ENCODE peak calls at places on chromosomes 16 and 17, in five cellular contexts. One of them, this sample, is unnamed.

GRCh38 chr17:74821655-74822328 is 37.9 kb downstream of the GRIN2C start:
- DNase-seq in fibroblast of mammary gland: no peak
- DNase-seq in Peyer's patch: no peak
- DNase-seq in HFFc6: no peak
- DNase-seq in cardiac muscle cell: no peak
- DNase-seq in this sample: no peak

GRCh38 chr17:80892019-80892855 is 99.4 kb upstream of the CHMP6 start:
- DNase-seq in fibroblast of mammary gland: peak
- DNase-seq in HFFc6: peak
- DNase-seq in cardiac muscle cell: peak
- DNase-seq in Peyer's patch: no peak
- DNase-seq in this sample: peak

GRCh38 chr16:72658888-72659717 is 388.8 kb downstream of the ZFHX3 start:
- DNase-seq in cardiac muscle cell: peak
- DNase-seq in HFFc6: peak
- DNase-seq in Peyer's patch: no peak
- DNase-seq in fibroblast of mammary gland: no peak
- DNase-seq in this sample: no peak

GRCh38 chr17:47192549-47192948 is 3.5 kb upstream of the CDC27 start:
- DNase-seq in HFFc6: no peak
- DNase-seq in cardiac muscle cell: no peak
- DNase-seq in Peyer's patch: no peak
- DNase-seq in fibroblast of mammary gland: peak
- DNase-seq in this sample: no peak

GRCh38 chr17:59345476-59345875 is 14.0 kb downstream of the YPEL2 start:
- DNase-seq in Peyer's patch: no peak
- DNase-seq in cardiac muscle cell: no peak
- DNase-seq in HFFc6: no peak
- DNase-seq in fibroblast of mammary gland: no peak
- DNase-seq in this sample: no peak

GRCh38 chr17:4558311-4558972 is 1.9 kb downstream of the GGT6 start:
- DNase-seq in Peyer's patch: no peak
- DNase-seq in HFFc6: no peak
- DNase-seq in cardiac muscle cell: no peak
- DNase-seq in fibroblast of mammary gland: no peak
- DNase-seq in this sample: no peak

GRCh38 chr17:57499648-57500049 is 243.3 kb downstream of the MSI2 start:
- DNase-seq in Peyer's patch: no peak
- DNase-seq in cardiac muscle cell: no peak
- DNase-seq in HFFc6: no peak
- DNase-seq in fibroblast of mammary gland: no peak
- DNase-seq in this sample: no peak

GRCh38 chr16:79498928-79499327 is 101.6 kb downstream of the MAF start:
- DNase-seq in fibroblast of mammary gland: no peak
- DNase-seq in HFFc6: no peak
- DNase-seq in cardiac muscle cell: no peak
- DNase-seq in Peyer's patch: no peak
- DNase-seq in this sample: no peak

GRCh38 chr16:55439101-55439690 is 39.8 kb upstream of the MMP2 start:
- DNase-seq in fibroblast of mammary gland: peak
- DNase-seq in Peyer's patch: no peak
- DNase-seq in cardiac muscle cell: no peak
- DNase-seq in HFFc6: no peak
- DNase-seq in this sample: no peak

GRCh38 chr17:29066053-29066452 is 23.1 kb downstream of the PIPOX start:
- DNase-seq in cardiac muscle cell: no peak
- DNase-seq in fibroblast of mammary gland: no peak
- DNase-seq in Peyer's patch: no peak
- DNase-seq in HFFc6: no peak
- DNase-seq in this sample: no peak

GRCh38 chr17:47197821-47198220 is 8.7 kb upstream of the CDC27 start:
- DNase-seq in HFFc6: no peak
- DNase-seq in fibroblast of mammary gland: no peak
- DNase-seq in Peyer's patch: no peak
- DNase-seq in cardiac muscle cell: no peak
- DNase-seq in this sample: no peak

GRCh38 chr16:19601083-19601976 is 45.8 kb downstream of the VPS35L start:
- DNase-seq in cardiac muscle cell: peak
- DNase-seq in Peyer's patch: no peak
- DNase-seq in HFFc6: peak
- DNase-seq in fibroblast of mammary gland: peak
- DNase-seq in this sample: peak

GRCh38 chr17:36691606-36692005 is 90.2 kb downstream of the MRM1 start:
- DNase-seq in Peyer's patch: no peak
- DNase-seq in HFFc6: no peak
- DNase-seq in fibroblast of mammary gland: no peak
- DNase-seq in cardiac muscle cell: no peak
- DNase-seq in this sample: no peak

GRCh38 chr16:2206780-2207433 is 1.7 kb downstream of the MLST8 start:
- DNase-seq in Peyer's patch: no peak
- DNase-seq in cardiac muscle cell: peak
- DNase-seq in HFFc6: no peak
- DNase-seq in fibroblast of mammary gland: no peak
- DNase-seq in this sample: no peak

GRCh38 chr17:74842599-74843351 is 16.9 kb downstream of the GRIN2C start:
- DNase-seq in cardiac muscle cell: peak
- DNase-seq in fibroblast of mammary gland: peak
- DNase-seq in HFFc6: peak
- DNase-seq in Peyer's patch: peak
- DNase-seq in this sample: no peak

GRCh38 chr16:964696-965395 is 5.9 kb downstream of the LMF1 start:
- DNase-seq in cardiac muscle cell: no peak
- DNase-seq in fibroblast of mammary gland: no peak
- DNase-seq in Peyer's patch: no peak
- DNase-seq in HFFc6: no peak
- DNase-seq in this sample: no peak

GRCh38 chr16:67528222-67528869 is at the start of gene RIPOR1:
- DNase-seq in cardiac muscle cell: peak
- DNase-seq in fibroblast of mammary gland: no peak
- DNase-seq in HFFc6: no peak
- DNase-seq in Peyer's patch: no peak
- DNase-seq in this sample: no peak

GRCh38 chr16:72125635-72126428 is 32.2 kb downstream of the DHX38 start:
- DNase-seq in cardiac muscle cell: no peak
- DNase-seq in Peyer's patch: no peak
- DNase-seq in fibroblast of mammary gland: no peak
- DNase-seq in HFFc6: no peak
- DNase-seq in this sample: no peak

GRCh38 chr16:85363427-85363826 is 249.7 kb upstream of the GSE1 start:
- DNase-seq in Peyer's patch: no peak
- DNase-seq in HFFc6: no peak
- DNase-seq in fibroblast of mammary gland: no peak
- DNase-seq in cardiac muscle cell: no peak
- DNase-seq in this sample: no peak

GRCh38 chr16:49490321-49490705 is 116.7 kb downstream of the C16orf78 start:
- DNase-seq in Peyer's patch: no peak
- DNase-seq in HFFc6: no peak
- DNase-seq in fibroblast of mammary gland: no peak
- DNase-seq in cardiac muscle cell: no peak
- DNase-seq in this sample: no peak

GRCh38 chr16:49488336-49488735 is 114.7 kb downstream of the C16orf78 start:
- DNase-seq in HFFc6: no peak
- DNase-seq in cardiac muscle cell: no peak
- DNase-seq in fibroblast of mammary gland: no peak
- DNase-seq in Peyer's patch: no peak
- DNase-seq in this sample: no peak

GRCh38 chr16:49489686-49490320 is 116.2 kb downstream of the C16orf78 start:
- DNase-seq in Peyer's patch: peak
- DNase-seq in HFFc6: no peak
- DNase-seq in fibroblast of mammary gland: no peak
- DNase-seq in cardiac muscle cell: no peak
- DNase-seq in this sample: no peak

GRCh38 chr16:49487746-49488145 is 114.1 kb downstream of the C16orf78 start:
- DNase-seq in fibroblast of mammary gland: no peak
- DNase-seq in Peyer's patch: no peak
- DNase-seq in HFFc6: no peak
- DNase-seq in cardiac muscle cell: no peak
- DNase-seq in this sample: no peak

DNA sequence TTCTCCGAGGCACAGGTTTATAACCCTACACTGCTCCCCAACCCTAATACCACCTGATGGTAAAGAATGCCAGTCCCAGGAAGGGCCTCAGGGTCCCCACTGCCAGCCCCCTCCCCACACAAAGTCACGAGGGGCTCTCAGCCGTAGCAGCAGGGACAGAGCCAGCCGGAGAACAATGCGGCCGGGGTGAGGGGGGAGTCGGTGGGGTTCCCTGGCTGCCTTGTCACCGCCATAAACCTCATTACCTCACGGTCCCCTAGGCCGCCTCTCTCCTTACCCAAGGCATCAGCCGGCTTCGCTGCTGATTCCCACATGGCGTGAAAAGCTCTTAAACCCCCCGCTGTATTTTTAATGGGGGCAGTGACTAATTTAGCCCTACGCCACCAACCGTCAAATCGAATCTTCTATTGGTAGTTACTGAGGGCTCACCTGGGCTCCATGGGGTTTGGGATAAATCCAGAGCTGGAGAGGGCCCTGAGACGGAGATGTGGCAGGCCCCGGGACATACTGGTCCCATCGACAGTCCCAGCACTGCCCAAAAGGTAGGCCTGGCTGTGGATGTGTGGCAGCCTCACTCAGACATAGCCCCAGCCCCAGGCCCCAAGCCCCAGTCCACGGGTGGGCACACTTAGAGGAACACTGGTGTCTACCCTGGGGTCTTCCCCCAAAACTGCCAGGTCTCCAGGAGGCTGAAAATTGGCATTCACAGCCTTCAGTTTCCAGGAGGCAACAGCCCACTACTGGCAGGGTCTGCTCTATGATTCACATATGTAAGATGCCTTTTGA is 115.3 kb downstream of the C16orf78 start:
- DNase-seq in fibroblast of mammary gland: no peak
- DNase-seq in HFFc6: no peak
- DNase-seq in Peyer's patch: peak
- DNase-seq in cardiac muscle cell: no peak
- DNase-seq in this sample: no peak
- TF ChIP-seq CTCF in fibroblast of mammary gland: no peak
- TF ChIP-seq CTCF in HFFc6: no peak
- TF ChIP-seq CTCF in Peyer's patch: no peak
- TF ChIP-seq CTCF in cardiac muscle cell: no peak
- TF ChIP-seq CTCF in this sample: no peak

GRCh38 chr16:46482895-46483294 is 138.3 kb downstream of the SHCBP1 start:
- DNase-seq in cardiac muscle cell: no peak
- DNase-seq in HFFc6: no peak
- DNase-seq in Peyer's patch: no peak
- DNase-seq in fibroblast of mammary gland: no peak
- DNase-seq in this sample: no peak
- TF ChIP-seq CTCF in cardiac muscle cell: no peak
- TF ChIP-seq CTCF in HFFc6: no peak
- TF ChIP-seq CTCF in Peyer's patch: no peak
- TF ChIP-seq CTCF in fibroblast of mammary gland: no peak
- TF ChIP-seq CTCF in this sample: no peak

DNA sequence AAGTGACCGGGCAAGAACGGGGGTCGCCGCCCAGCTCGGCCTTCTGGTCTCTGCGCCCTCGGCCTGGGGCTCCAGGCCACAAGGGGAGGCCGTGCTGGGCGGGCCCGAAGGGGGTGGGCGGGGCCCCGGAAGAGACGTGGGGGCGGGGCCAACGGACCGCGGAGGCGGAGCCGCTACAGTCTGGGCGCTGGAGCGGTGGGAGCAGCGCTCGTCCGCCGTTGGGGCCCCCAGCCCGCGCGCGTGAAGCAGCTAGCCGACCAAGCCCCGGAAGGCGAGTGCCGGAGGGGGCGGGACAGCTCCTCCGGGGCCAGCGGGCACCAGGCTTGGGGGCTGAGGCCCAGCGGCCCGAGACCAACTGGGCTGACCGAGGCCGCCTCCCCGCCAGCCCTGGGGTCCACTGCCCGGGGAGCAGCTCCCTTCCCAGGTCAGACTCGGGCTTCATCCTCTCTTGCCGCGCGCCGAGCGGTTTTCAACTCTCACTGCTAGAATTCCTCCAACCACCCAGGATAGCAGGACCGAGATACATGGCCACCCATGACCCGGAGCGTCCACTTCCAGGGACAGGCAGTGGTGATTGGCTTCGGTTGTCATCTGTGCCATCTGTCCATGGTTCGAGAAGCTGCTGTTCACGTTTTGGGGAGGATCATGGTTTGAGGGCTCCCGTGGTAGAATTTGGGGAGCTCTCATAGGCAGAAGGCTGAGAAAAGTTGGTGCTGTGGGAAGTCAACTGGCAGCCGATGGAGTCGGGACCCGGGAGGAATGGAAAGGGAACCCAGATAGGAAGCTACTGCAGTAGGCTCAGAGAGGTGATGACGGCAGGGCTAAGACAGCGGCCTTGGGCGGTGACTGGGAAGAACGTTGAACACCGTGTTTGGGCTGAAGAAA is 44.6 kb upstream of the LCMT1 start:
- DNase-seq in cardiac muscle cell: peak
- DNase-seq in fibroblast of mammary gland: peak
- DNase-seq in HFFc6: no peak
- DNase-seq in Peyer's patch: peak
- DNase-seq in this sample: peak
- TF ChIP-seq CTCF in cardiac muscle cell: no peak
- TF ChIP-seq CTCF in fibroblast of mammary gland: no peak
- TF ChIP-seq CTCF in HFFc6: no peak
- TF ChIP-seq CTCF in Peyer's patch: no peak
- TF ChIP-seq CTCF in this sample: no peak

GRCh38 chr16:89600427-89600826 is 13.0 kb upstream of the DPEP1 start:
- DNase-seq in cardiac muscle cell: no peak
- DNase-seq in fibroblast of mammary gland: no peak
- DNase-seq in HFFc6: no peak
- DNase-seq in Peyer's patch: no peak
- DNase-seq in this sample: no peak

GRCh38 chr16:89598199-89598598 is 15.2 kb upstream of the DPEP1 start:
- DNase-seq in Peyer's patch: no peak
- DNase-seq in HFFc6: peak
- DNase-seq in cardiac muscle cell: peak
- DNase-seq in fibroblast of mammary gland: peak
- DNase-seq in this sample: no peak

GRCh38 chr16:89599902-89600301 is 13.5 kb upstream of the DPEP1 start:
- DNase-seq in cardiac muscle cell: no peak
- DNase-seq in fibroblast of mammary gland: no peak
- DNase-seq in Peyer's patch: no peak
- DNase-seq in HFFc6: no peak
- DNase-seq in this sample: no peak

GRCh38 chr16:89600956-89601355 is 12.5 kb upstream of the DPEP1 start:
- DNase-seq in Peyer's patch: no peak
- DNase-seq in HFFc6: no peak
- DNase-seq in fibroblast of mammary gland: no peak
- DNase-seq in cardiac muscle cell: no peak
- DNase-seq in this sample: no peak

DNA sequence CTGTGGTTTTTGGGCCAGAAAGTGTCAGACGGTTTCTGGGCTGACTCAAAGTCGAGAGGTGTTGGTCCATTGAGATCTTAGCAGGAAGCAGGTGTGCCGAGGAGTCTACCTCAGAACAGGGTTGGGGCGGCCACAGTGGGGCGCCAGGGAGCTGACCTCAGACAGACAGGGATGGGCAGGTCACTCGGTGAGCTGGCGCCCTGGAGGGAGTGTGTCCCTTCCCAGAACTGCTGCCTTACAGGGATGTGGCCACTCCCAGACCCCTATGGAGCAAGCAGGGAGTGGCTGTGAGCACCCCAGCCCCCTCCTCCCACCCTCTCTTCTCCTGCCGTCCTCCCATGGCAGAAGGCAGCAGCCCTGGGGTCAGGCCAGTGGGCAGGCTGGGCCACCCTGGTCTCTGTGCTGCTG is 14.0 kb upstream of the DPEP1 start:
- DNase-seq in fibroblast of mammary gland: peak
- DNase-seq in Peyer's patch: peak
- DNase-seq in HFFc6: no peak
- DNase-seq in cardiac muscle cell: no peak
- DNase-seq in this sample: no peak
- TF ChIP-seq CTCF in fibroblast of mammary gland: peak
- TF ChIP-seq CTCF in Peyer's patch: no peak
- TF ChIP-seq CTCF in HFFc6: peak
- TF ChIP-seq CTCF in cardiac muscle cell: peak
- TF ChIP-seq CTCF in this sample: peak

GRCh38 chr17:60640503-60640902 is 37.1 kb upstream of the BCAS3 start:
- DNase-seq in fibroblast of mammary gland: peak
- DNase-seq in HFFc6: peak
- DNase-seq in Peyer's patch: no peak
- DNase-seq in cardiac muscle cell: peak
- DNase-seq in this sample: no peak
- TF ChIP-seq CTCF in fibroblast of mammary gland: peak
- TF ChIP-seq CTCF in HFFc6: peak
- TF ChIP-seq CTCF in Peyer's patch: no peak
- TF ChIP-seq CTCF in cardiac muscle cell: peak
- TF ChIP-seq CTCF in this sample: peak